ENCODE peak calls at places on chromosomes 2 and 18, in nine cellular contexts. D is LoVo; S is foreskin fibroblast; R is cardiac fibroblast; J is RPMI7951; X is stimulated activated CD4-positive, alpha-beta T cell treated with anti-CD3 and anti-CD28 coated beads, TNF-alpha, amount 100 ng/mL, for 4 hours; E is cerebellar nuclear complex; B is GM12865; V is A172. U is an unnamed sample.

GRCh38 chr2:11757101-11757500 is 10.7 kb downstream of the LPIN1 start:
- DNase-seq in D (no peak), S (no peak), R (no peak), J (no peak), X (no peak), E (no peak), B (no peak), V (no peak), U (no peak)

GRCh38 chr2:28334527-28334891 is 58.1 kb upstream of the FOSL2 start:
- DNase-seq in D (no peak), S (no peak), R (no peak), J (no peak), X (no peak), E (no peak), B (no peak), V (no peak), U (no peak)

GRCh38 chr2:86037795-86038192 is 67.9 kb downstream of the POLR1A start:
- DNase-seq in D (no peak), S (no peak), R (no peak), J (no peak), X (no peak), E (no peak), B (no peak), V (no peak), U (no peak)

GRCh38 chr2:175400975-175401374 is 219.5 kb upstream of the ATP5MC3 start:
- DNase-seq in D (no peak), S (no peak), R (no peak), J (no peak), X (no peak), E (no peak), B (no peak), V (no peak), U (no peak)

GRCh38 chr2:42101641-42102605 is 54.1 kb downstream of the PKDCC start:
- DNase-seq in D (no peak), S (peak; percentile 69), R (peak; percentile 82), J (peak; percentile 70), X (peak; percentile 92), E (no peak), B (peak; percentile 94), V (peak; percentile 83), U (peak; percentile 51)

GRCh38 chr2:47307066-47307465 is 95.9 kb upstream of the MSH2 start:
- DNase-seq in D (no peak), S (no peak), R (no peak), J (no peak), X (no peak), E (no peak), B (no peak), V (peak; percentile 65), U (no peak)

GRCh38 chr2:12325806-12326205 is 390.9 kb upstream of the TRIB2 start:
- DNase-seq in D (no peak), S (peak; percentile 41), R (peak; percentile 74), J (peak; percentile 94), X (no peak), E (no peak), B (no peak), V (peak; percentile 93), U (peak; percentile 74)

GRCh38 chr2:7730449-7730848 is 813.2 kb downstream of the RNF144A start:
- DNase-seq in D (no peak), S (no peak), R (no peak), J (no peak), X (no peak), E (no peak), B (no peak), V (no peak), U (no peak)

GRCh38 chr18:23998811-23999210 is 15.7 kb upstream of the TTC39C start:
- DNase-seq in D (peak; percentile 68), S (no peak), R (no peak), J (no peak), X (no peak), E (no peak), B (no peak), V (peak; percentile 36), U (no peak)

GRCh38 chr2:30232801-30233130 is 1.4 kb downstream of the LBH start:
- DNase-seq in D (no peak), S (no peak), R (no peak), J (no peak), X (no peak), E (no peak), B (no peak), V (no peak), U (peak; percentile 52)

GRCh38 chr18:3983351-3983969 is 471.6 kb downstream of the DLGAP1 start:
- DNase-seq in D (peak; percentile 14), S (no peak), R (peak; percentile 89), J (peak; percentile 64), X (no peak), E (no peak), B (no peak), V (peak; percentile 77), U (peak; percentile 69)

GRCh38 chr2:241818229-241818942 is 9.4 kb downstream of the NEU4 start:
- DNase-seq in D (no peak), S (no peak), R (no peak), J (no peak), X (no peak), E (no peak), B (no peak), V (no peak), U (no peak)

GRCh38 chr2:68385232-68385906 is 20.3 kb downstream of the PLEK start:
- DNase-seq in D (no peak), S (no peak), R (no peak), J (no peak), X (no peak), E (no peak), B (peak; percentile 86), V (no peak), U (peak; percentile 62)

GRCh38 chr2:36565712-36566111 is 32.3 kb downstream of the FEZ2 start:
- DNase-seq in D (no peak), S (no peak), R (peak; percentile 73), J (no peak), X (no peak), E (no peak), B (no peak), V (peak; percentile 2), U (no peak)

GRCh38 chr18:65259403-65259802 is 491.4 kb upstream of the CDH7 start:
- DNase-seq in D (no peak), S (no peak), R (no peak), J (no peak), X (no peak), E (no peak), B (no peak), V (no peak), U (no peak)

GRCh38 chr2:71190959-71191943 is 35.7 kb downstream of the PAIP2B start:
- DNase-seq in D (no peak), S (peak; percentile 16), R (peak; percentile 37), J (peak; percentile 23), X (no peak), E (peak; percentile 24), B (no peak), V (peak; percentile 8), U (peak; percentile 32)

GRCh38 chr2:121735520-121736074 is 1.1 kb downstream of the NIFK start:
- DNase-seq in D (no peak), S (no peak), R (peak; percentile 32), J (no peak), X (no peak), E (no peak), B (peak; percentile 26), V (no peak), U (no peak)

GRCh38 chr18:45480219-45481015 is 134.9 kb upstream of the SLC14A2 start:
- DNase-seq in D (no peak), S (no peak), R (no peak), J (no peak), X (no peak), E (no peak), B (no peak), V (no peak), U (no peak)

U was measured in A673.